ENCODE peak calls at places on chromosomes 1 and 21, in six cellular contexts. R is GM23248, I is A673, U is T-helper 17 cell, T is right atrium auricular region, B is tibial nerve. S is an unnamed sample. For H3K9me3, the result is how much of the 10 kb centered on the place peaks cover.

GRCh38 chr1:44621841-44622286 is 52.4 kb downstream of the TMEM53 start:
- DNase-seq in I (no peak), B (no peak), U (no peak), R (peak), T (no peak), S (no peak)

GRCh38 chr1:6889875-6890480 is 104.7 kb downstream of the CAMTA1 start:
- DNase-seq in B (no peak), I (peak), T (no peak), R (peak), U (no peak), S (peak)

GRCh38 chr1:183417691-183418491 is at the start of gene NMNAT2:
- DNase-seq in I (peak), T (no peak), B (no peak), R (peak), U (no peak), S (no peak)

GRCh38 chr1:25443030-25443699 is 12.5 kb downstream of the MACO1 start:
- DNase-seq in T (no peak), U (no peak), B (no peak), I (no peak), R (no peak), S (no peak)

GRCh38 chr1:178716111-178716510 is 8.9 kb upstream of the RALGPS2 start:
- DNase-seq in I (no peak), U (no peak), T (no peak), B (no peak), R (peak), S (no peak)

GRCh38 chr1:206890125-206890637 is 7.1 kb upstream of the IL24 start:
- DNase-seq in I (peak), R (peak), B (no peak), U (no peak), T (no peak), S (no peak)

GRCh38 chr1:101653482-101653946 is 343.2 kb downstream of the OLFM3 start:
- DNase-seq in U (no peak), T (no peak), B (no peak), R (peak), I (peak), S (no peak)

GRCh38 chr1:6093061-6093460 is 47.4 kb downstream of the KCNAB2 start:
- DNase-seq in B (no peak), R (no peak), U (no peak), T (no peak), I (no peak), S (no peak)

GRCh38 chr1:166197597-166197996 is 30.8 kb upstream of the FAM78B start:
- DNase-seq in R (no peak), B (no peak), I (no peak), U (no peak), T (no peak), S (no peak)

GRCh38 chr1:60277269-60277668 is 203.7 kb upstream of the C1orf87 start:
- DNase-seq in R (no peak), T (no peak), U (no peak), B (no peak), I (no peak), S (no peak)

GRCh38 chr1:46705408-46705807 is 13.5 kb downstream of the EFCAB14 start:
- DNase-seq in I (no peak), B (no peak), T (no peak), R (no peak), U (no peak), S (no peak)

GRCh38 chr1:52432807-52433206 is 28.4 kb downstream of the PRPF38A start:
- DNase-seq in T (no peak), B (no peak), I (no peak), R (no peak), U (no peak), S (no peak)

GRCh38 chr1:73674945-73675561 is 522.9 kb downstream of the LRRIQ3 start:
- DNase-seq in T (no peak), B (no peak), I (peak), U (no peak), R (peak), S (no peak)

GRCh38 chr1:19232526-19232851 is 18.8 kb downstream of the EMC1 start:
- DNase-seq in U (no peak), R (peak), T (no peak), B (no peak), I (no peak), S (no peak)

GRCh38 chr1:224149733-224150132 is 33.3 kb upstream of the DEGS1 start:
- DNase-seq in R (no peak), T (no peak), U (no peak), I (no peak), B (no peak), S (no peak)

GRCh38 chr21:35035116-35035515 is 14.0 kb downstream of the RUNX1 start:
- DNase-seq in R (no peak), T (no peak), B (no peak), I (no peak), U (no peak), S (no peak)

GRCh38 chr1:23366598-23366997 is 3.0 kb downstream of the ZNF436 start:
- DNase-seq in B (no peak), I (no peak), R (peak), U (no peak), T (no peak), S (no peak)

GRCh38 chr21:34579411-34579810 is 35.5 kb downstream of the RCAN1 start:
- DNase-seq in T (no peak), U (no peak), I (no peak), R (peak), B (no peak), S (no peak)

GRCh38 chr1:93753766-93754763 is 72.4 kb upstream of the BCAR3 start:
- DNase-seq in R (peak), B (no peak), T (no peak), I (no peak), U (no peak), S (no peak)

GRCh38 chr21:27528697-27529096 is 561.8 kb upstream of the ADAMTS5 start:
- DNase-seq in U (no peak), R (peak), T (no peak), I (no peak), B (no peak), S (no peak)

GRCh38 chr1:29256395-29256794 is 20.1 kb downstream of the PTPRU start:
- DNase-seq in R (no peak), T (no peak), B (no peak), I (no peak), U (no peak), S (no peak)

GRCh38 chr21:41630249-41630648 is 122.3 kb upstream of the TMPRSS2 start:
- DNase-seq in U (no peak), B (no peak), I (peak), R (peak), T (no peak), S (no peak)

GRCh38 chr1:90417139-90417538 is 300.0 kb downstream of the BARHL2 start:
- DNase-seq in I (no peak), T (no peak), B (no peak), U (no peak), R (no peak), S (no peak)

GRCh38 chr21:45887121-45887611 is 94.4 kb upstream of the COL6A1 start:
- DNase-seq in R (peak), B (no peak), U (no peak), I (no peak), T (no peak), S (no peak)

GRCh38 chr1:229249854-229250644 is 20.9 kb upstream of the RAB4A start:
- DNase-seq in T (no peak), B (no peak), U (no peak), I (no peak), R (no peak), S (no peak)

GRCh38 chr1:2829846-2830615 is 28.5 kb upstream of the TTC34 start:
- DNase-seq in R (no peak), U (no peak), I (no peak), B (no peak), T (no peak), S (no peak)
- H3K9me3 ChIP-seq in R (under half), U (under half), I (under half), B (under half), T (under half), S (under half)

DNA sequence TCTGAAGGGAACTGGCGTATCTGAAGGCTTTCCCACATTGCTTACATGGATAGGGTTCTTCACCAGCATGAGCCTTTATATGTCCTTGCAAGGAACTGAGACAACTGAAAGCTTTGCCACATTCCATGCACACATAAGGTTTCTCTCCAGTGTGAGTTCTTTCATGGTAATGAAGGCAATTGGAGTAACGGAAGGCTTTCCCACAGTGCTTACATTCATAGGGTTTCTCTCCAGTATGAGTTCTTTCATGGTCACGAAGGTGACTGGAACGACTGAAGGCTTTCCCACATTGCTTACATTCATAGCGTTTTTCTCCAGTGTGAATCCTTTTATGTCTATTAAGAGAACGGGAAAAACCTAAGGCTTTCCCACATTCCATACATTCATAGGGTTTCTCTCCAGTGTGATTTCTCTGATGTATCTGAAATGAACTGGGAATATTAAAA is 15.0 kb downstream of the ZNF124 start:
- DNase-seq in U (no peak), R (peak), T (no peak), I (no peak), B (no peak), S (no peak)
- H3K9me3 ChIP-seq in U (half or more), R (under half), T (half or more), I (half or more), B (under half), S (half or more)

GRCh38 chr21:44087426-44088400 is 19.5 kb upstream of the PWP2 start:
- DNase-seq in U (no peak), T (no peak), I (no peak), R (no peak), B (no peak), S (no peak)

GRCh38 chr21:44083631-44084291 is 23.4 kb upstream of the PWP2 start:
- DNase-seq in T (peak), U (peak), R (no peak), I (no peak), B (no peak), S (peak)

GRCh38 chr21:44086636-44087425 is 20.4 kb upstream of the PWP2 start:
- DNase-seq in I (no peak), R (no peak), B (no peak), T (peak), U (no peak), S (no peak)

GRCh38 chr21:44084496-44085241 is 22.5 kb upstream of the PWP2 start:
- DNase-seq in I (no peak), R (no peak), U (no peak), B (no peak), T (no peak), S (no peak)

DNA sequence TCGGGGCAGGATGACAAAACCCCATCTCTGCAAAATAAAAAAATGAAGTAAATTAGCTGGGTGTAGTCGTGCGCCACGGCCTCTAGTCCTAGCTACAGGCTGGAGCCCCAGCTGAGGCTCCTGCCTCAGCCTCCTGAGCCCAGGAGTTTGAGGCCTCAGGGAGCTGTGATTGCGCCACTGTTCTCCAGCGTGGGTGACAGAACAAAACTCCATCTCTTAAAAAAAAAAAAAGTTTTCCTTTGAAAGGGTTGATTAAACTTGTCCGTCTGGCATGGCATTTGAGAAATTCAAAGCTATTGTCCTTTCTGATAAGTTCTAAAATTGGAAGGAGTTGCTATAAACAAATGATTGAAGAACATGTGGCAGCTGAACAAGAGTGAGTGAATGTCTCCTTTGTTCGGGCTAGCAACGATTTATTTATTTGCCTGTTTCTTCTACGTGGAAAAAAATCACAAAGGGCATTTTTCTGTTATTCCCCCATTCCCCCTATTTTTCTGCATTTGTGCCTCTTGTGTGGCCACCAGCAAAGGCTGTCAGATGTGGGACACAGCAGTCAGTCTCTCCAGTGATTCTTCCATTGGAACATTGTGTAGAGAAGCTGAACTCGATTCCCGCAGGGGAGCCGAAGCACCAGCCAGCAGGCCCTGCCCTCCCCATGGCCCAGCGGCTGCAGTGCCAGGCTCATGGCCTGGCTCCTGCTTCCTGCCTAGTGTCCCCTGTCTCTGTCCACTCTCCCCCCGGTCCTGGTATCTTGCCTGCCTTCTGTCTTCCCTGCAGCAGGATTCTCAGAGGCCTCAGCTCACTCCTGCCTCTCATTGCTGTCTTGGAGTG is 21.5 kb upstream of the PWP2 start:
- DNase-seq in T (no peak), B (no peak), I (no peak), R (no peak), U (no peak), S (no peak)
- H3K9me3 ChIP-seq in T (under half), B (under half), I (under half), R (under half), U (under half), S (under half)

GRCh38 chr1:3983181-3983580 is 83.1 kb upstream of the C1orf174 start:
- DNase-seq in I (no peak), U (no peak), R (no peak), B (no peak), T (no peak), S (no peak)

GRCh38 chr1:3978928-3979325 is 78.9 kb upstream of the C1orf174 start:
- DNase-seq in U (no peak), I (no peak), B (no peak), T (no peak), R (no peak), S (no peak)

GRCh38 chr1:3978196-3978927 is 78.3 kb upstream of the C1orf174 start:
- DNase-seq in U (no peak), I (no peak), B (no peak), R (no peak), T (no peak), S (no peak)

GRCh38 chr1:3981746-3982505 is 81.9 kb upstream of the C1orf174 start:
- DNase-seq in T (no peak), U (no peak), R (no peak), I (no peak), B (no peak), S (no peak)

DNA sequence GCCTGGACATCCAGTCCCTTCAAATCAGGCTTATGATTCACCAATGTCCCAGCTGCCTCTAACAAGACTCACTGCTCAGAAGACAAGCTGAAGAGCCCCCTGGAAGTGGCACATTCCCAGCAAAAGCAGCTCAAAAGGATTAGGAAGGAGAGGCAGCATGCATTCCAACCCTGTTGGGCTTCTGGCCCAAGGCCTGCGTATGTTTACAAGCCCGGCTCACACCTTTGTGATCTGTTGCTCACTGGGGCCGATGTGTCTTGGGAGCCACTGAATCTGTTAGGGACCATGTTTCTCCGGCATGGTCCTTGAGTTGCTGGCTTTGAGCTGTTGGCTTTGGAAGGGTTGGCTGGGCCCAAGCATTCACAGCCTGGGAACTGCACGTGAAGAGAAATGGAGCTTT is 81.2 kb upstream of the C1orf174 start:
- DNase-seq in B (no peak), U (no peak), T (no peak), I (no peak), R (no peak), S (no peak)
- H3K9me3 ChIP-seq in B (under half), U (under half), T (under half), I (under half), R (under half), S (under half)

GRCh38 chr1:248631354-248632041 is 3.4 kb downstream of the OR2T11 start:
- DNase-seq in I (peak), B (no peak), R (no peak), U (no peak), T (no peak), S (no peak)
- H3K9me3 ChIP-seq in I (under half), B (under half), R (under half), U (under half), T (under half), S (under half)

DNA sequence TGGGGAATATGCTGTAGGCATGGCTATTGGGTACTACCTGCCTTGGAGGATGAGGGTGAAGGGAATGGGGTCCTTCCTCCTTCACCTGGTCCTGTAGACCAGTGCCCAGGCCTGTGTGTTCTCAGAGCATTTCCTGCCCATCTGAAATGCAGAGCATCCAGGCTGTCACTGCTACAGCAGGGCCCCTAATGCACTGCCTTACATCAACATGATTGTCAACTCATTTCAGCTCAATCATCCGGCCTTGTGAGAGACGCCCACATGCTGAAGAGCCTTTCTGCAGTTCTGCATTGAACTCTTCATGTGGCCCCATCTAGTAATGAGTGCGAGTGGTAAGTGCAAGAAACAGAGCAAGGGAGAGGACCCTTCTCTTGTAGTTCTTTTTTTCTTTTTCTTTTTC is 39.8 kb upstream of the SRP9 start:
- DNase-seq in U (no peak), R (no peak), T (no peak), B (no peak), I (no peak), S (no peak)
- H3K9me3 ChIP-seq in U (under half), R (under half), T (under half), B (under half), I (under half), S (under half)